ENCODE peak calls at places on chromosomes 6 and 20, in eight cellular contexts. H is T-helper 2 cell treated with Interferon-gamma antibody and Interleukin-4, amounts not matched to agents 5 μg/mL and 100 μg/mL, for 36 hours; Q is lung microvascular endothelial cell; F is KBM-7; L is ovary; C is HuH-7.5; D is HEK293T; P is psoas muscle. O is an unnamed sample.

GRCh38 chr6:167565388-167565787 is 240.5 kb downstream of the TTLL2 start:
- DNase-seq in P (no peak), Q (no peak), L (no peak), H (no peak), D (no peak), F (no peak), C (no peak), O (no peak)

GRCh38 chr6:14660767-14661166 is 543.2 kb downstream of the CD83 start:
- DNase-seq in F (no peak), P (no peak), H (no peak), D (no peak), Q (no peak), L (no peak), C (no peak), O (peak; percentile 21)

GRCh38 chr6:150286919-150287318 is 81.9 kb upstream of the IYD start:
- DNase-seq in Q (no peak), H (no peak), P (no peak), C (no peak), F (no peak), L (no peak), D (no peak), O (no peak)

GRCh38 chr6:32118782-32119628 is 9.0 kb downstream of the ATF6B start:
- DNase-seq in F (peak; percentile 73), C (peak; percentile 79), D (peak; percentile 87), L (peak; percentile 94), H (peak; percentile 64), Q (peak; percentile 92), P (peak; percentile 87), O (peak; percentile 88)

GRCh38 chr6:29834564-29835436 is 7.2 kb downstream of the HLA-G start:
- DNase-seq in H (peak; percentile 12), F (peak; percentile 57), D (peak; percentile 44), P (peak; percentile 27), L (no peak), Q (peak; percentile 17), C (no peak), O (no peak)

GRCh38 chr6:28589234-28589951 is 63.7 kb downstream of the GPX5 start:
- DNase-seq in Q (peak; percentile 80), L (peak; percentile 54), H (peak; percentile 44), C (peak; percentile 20), D (peak; percentile 60), F (peak; percentile 87), P (no peak), O (peak; percentile 80)

GRCh38 chr20:43863821-43864544 is 50.7 kb upstream of the TOX2 start:
- DNase-seq in Q (no peak), P (no peak), L (no peak), F (no peak), C (no peak), D (no peak), H (no peak), O (no peak)

GRCh38 chr6:119032428-119032827 is 46.0 kb downstream of the FAM184A start:
- DNase-seq in L (no peak), Q (no peak), H (no peak), C (no peak), P (no peak), F (no peak), D (no peak), O (no peak)

GRCh38 chr6:16921399-16922110 is 160.3 kb upstream of the ATXN1 start:
- DNase-seq in L (no peak), H (no peak), F (no peak), Q (no peak), C (no peak), D (no peak), P (no peak), O (peak; percentile 85)

GRCh38 chr6:165794179-165794601 is 131.1 kb upstream of the PDE10A start:
- DNase-seq in D (no peak), Q (no peak), C (no peak), H (no peak), L (no peak), F (no peak), P (no peak), O (no peak)

GRCh38 chr6:167079853-167080297 is 43.0 kb upstream of the CCR6 start:
- DNase-seq in F (no peak), H (peak; percentile 62), D (no peak), C (no peak), P (no peak), Q (no peak), L (no peak), O (no peak)

GRCh38 chr20:36880741-36881250 is 4.9 kb downstream of the TLDC2 start:
- DNase-seq in Q (no peak), C (no peak), H (no peak), F (no peak), L (no peak), P (no peak), D (no peak), O (no peak)

GRCh38 chr20:48552550-48552949 is 275.2 kb downstream of the PREX1 start:
- DNase-seq in H (no peak), D (no peak), F (no peak), P (no peak), L (no peak), C (no peak), Q (no peak), O (no peak)

GRCh38 chr20:17223553-17223952 is 3.3 kb upstream of the PCSK2 start:
- DNase-seq in H (no peak), Q (no peak), D (no peak), L (no peak), C (no peak), P (no peak), F (no peak), O (no peak)

GRCh38 chr6:35177139-35177538 is 36.0 kb upstream of the TCP11 start:
- DNase-seq in D (no peak), L (no peak), F (peak; percentile 7), Q (no peak), H (no peak), C (no peak), P (no peak), O (no peak)

GRCh38 chr6:33073431-33073871 is at the start of gene HLA-DPA1:
- DNase-seq in H (peak; percentile 61), C (no peak), F (peak; percentile 74), L (no peak), Q (peak; percentile 17), D (peak; percentile 62), P (no peak), O (peak; percentile 23)

GRCh38 chr6:138161434-138162103 is at the start of gene ARFGEF3:
- DNase-seq in L (peak; percentile 40), C (peak; percentile 76), H (peak; percentile 63), F (peak; percentile 11), Q (peak; percentile 54), P (peak; percentile 65), D (peak; percentile 76), O (peak; percentile 12)

GRCh38 chr20:49824206-49824605 is 11.6 kb downstream of the SLC9A8 start:
- DNase-seq in Q (no peak), L (no peak), H (no peak), C (no peak), P (no peak), D (no peak), F (no peak), O (peak; percentile 20)

GRCh38 chr6:23584134-23584763 is 541.8 kb upstream of the NRSN1 start:
- DNase-seq in H (no peak), C (peak; percentile 6), D (no peak), L (no peak), F (no peak), P (no peak), Q (no peak), O (no peak)

GRCh38 chr6:160069050-160069454 is 52.6 kb upstream of the SLC22A1 start:
- DNase-seq in P (no peak), Q (no peak), C (no peak), L (no peak), F (no peak), D (no peak), H (peak; percentile 17), O (no peak)

GRCh38 chr6:12129523-12129922 is 117.4 kb downstream of the HIVEP1 start:
- DNase-seq in H (no peak), P (no peak), D (no peak), C (no peak), L (no peak), Q (no peak), F (no peak), O (no peak)

GRCh38 chr6:133555726-133556125 is 314.6 kb downstream of the EYA4 start:
- DNase-seq in Q (no peak), D (no peak), P (no peak), F (no peak), H (no peak), L (no peak), C (no peak), O (no peak)

GRCh38 chr6:14917101-14917500 is 328.8 kb upstream of the JARID2 start:
- DNase-seq in C (no peak), H (no peak), Q (no peak), F (no peak), D (no peak), P (no peak), L (no peak), O (peak; percentile 81)

GRCh38 chr20:58829531-58829941 is 21.2 kb downstream of the GNAS-AS1 start:
- DNase-seq in H (no peak), L (no peak), F (no peak), C (no peak), D (no peak), Q (no peak), P (no peak), O (no peak)

GRCh38 chr6:7249946-7250643 is 62.9 kb downstream of the SSR1 start:
- DNase-seq in C (no peak), Q (no peak), D (no peak), L (no peak), H (no peak), P (no peak), F (no peak), O (no peak)

GRCh38 chr6:39233333-39233732 is 4.1 kb upstream of the KCNK5 start:
- DNase-seq in C (no peak), F (no peak), D (no peak), P (no peak), H (no peak), Q (no peak), L (no peak), O (no peak)

GRCh38 chr6:159094444-159095252 is 49.9 kb upstream of the TAGAP start:
- DNase-seq in H (peak; percentile 46), D (no peak), L (no peak), Q (no peak), C (no peak), F (no peak), P (no peak), O (no peak)

GRCh38 chr20:56072165-56072564 is 66.8 kb upstream of the CBLN4 start:
- DNase-seq in C (no peak), Q (no peak), L (no peak), F (no peak), H (no peak), P (no peak), D (no peak), O (no peak)

GRCh38 chr20:37007898-37008649 is 56.6 kb upstream of the SAMHD1 start:
- DNase-seq in P (no peak), F (peak; percentile 39), Q (peak; percentile 46), C (no peak), L (no peak), D (peak; percentile 16), H (no peak), O (peak; percentile 47)

GRCh38 chr20:2300002-2300401 is 4.2 kb downstream of the TGM3 start:
- DNase-seq in Q (no peak), H (no peak), F (no peak), C (no peak), D (no peak), L (no peak), P (no peak), O (no peak)

GRCh38 chr6:144729502-144729901 is 444.4 kb downstream of the UTRN start:
- DNase-seq in C (no peak), P (no peak), F (no peak), L (no peak), Q (no peak), H (no peak), D (no peak), O (no peak)

GRCh38 chr6:157074969-157075368 is 248.3 kb downstream of the TMEM242 start:
- DNase-seq in F (no peak), P (no peak), D (no peak), H (no peak), Q (no peak), C (no peak), L (no peak), O (no peak)

GRCh38 chr6:163346529-163346961 is 68.0 kb upstream of the QKI start:
- DNase-seq in P (no peak), H (no peak), F (no peak), Q (no peak), L (no peak), C (no peak), D (no peak), O (peak; percentile 42)

GRCh38 chr20:61697666-61698597 is 367.7 kb downstream of the TAF4 start:
- DNase-seq in F (no peak), D (no peak), H (no peak), C (no peak), L (no peak), Q (no peak), P (no peak), O (no peak)